ENCODE peak calls at places on chromosomes 3 and 15, in seven cellular contexts. W is uterus, L is A549, P is tibial nerve, U is adrenal gland, Y is HepG2, B is prostate gland. Q is an unnamed sample.

GRCh38 chr15:81126887-81127286 is 7.2 kb upstream of the CFAP161 start:
- DNase-seq in P (no peak), Y (no peak), W (no peak), L (no peak), B (peak), U (no peak), Q (no peak)

GRCh38 chr15:83613716-83614115 is 40.2 kb upstream of the ADAMTSL3 start:
- DNase-seq in L (no peak), B (no peak), W (no peak), P (peak), Y (no peak), U (no peak), Q (no peak)

GRCh38 chr3:168024537-168024941 is 71.2 kb downstream of the GOLIM4 start:
- DNase-seq in B (no peak), W (no peak), L (no peak), Y (no peak), P (no peak), U (no peak), Q (no peak)

GRCh38 chr3:58183221-58183620 is 27.6 kb downstream of the DNASE1L3 start:
- DNase-seq in U (no peak), Y (no peak), P (no peak), L (no peak), B (no peak), W (no peak), Q (no peak)

GRCh38 chr3:41092791-41093190 is 106.5 kb upstream of the CTNNB1 start:
- DNase-seq in P (no peak), U (no peak), Y (no peak), L (no peak), B (no peak), W (no peak), Q (no peak)

GRCh38 chr3:129117134-129117533 is 4.5 kb downstream of the RAB43 start:
- DNase-seq in P (no peak), B (no peak), U (no peak), Y (no peak), W (no peak), L (no peak), Q (no peak)

GRCh38 chr15:88949734-88950400 is 36.7 kb upstream of the MFGE8 start:
- DNase-seq in Y (no peak), P (no peak), L (no peak), B (no peak), U (no peak), W (no peak), Q (no peak)

GRCh38 chr15:52093539-52094502 is 18.8 kb downstream of the BCL2L10 start:
- DNase-seq in B (no peak), Y (no peak), P (peak), L (peak), U (peak), W (peak), Q (peak)

GRCh38 chr15:97929456-97930229 is 30.9 kb upstream of the ARRDC4 start:
- DNase-seq in Y (no peak), P (no peak), B (no peak), L (no peak), U (peak), W (no peak), Q (no peak)

GRCh38 chr3:37974121-37974927 is 16.3 kb upstream of the VILL start:
- DNase-seq in B (peak), W (no peak), Y (peak), L (peak), U (peak), P (peak), Q (no peak)

GRCh38 chr3:197125601-197126000 is 96.0 kb upstream of the MELTF start:
- DNase-seq in P (no peak), B (no peak), U (no peak), L (no peak), Y (no peak), W (no peak), Q (no peak)

GRCh38 chr15:38535451-38536200 is 29.0 kb downstream of the RASGRP1 start:
- DNase-seq in W (peak), U (no peak), B (no peak), L (no peak), P (no peak), Y (no peak), Q (no peak)

GRCh38 chr15:85289677-85290365 is 90.6 kb upstream of the AKAP13 start:
- DNase-seq in B (peak), U (peak), P (peak), L (peak), W (no peak), Y (peak), Q (no peak)

GRCh38 chr3:113283306-113283705 is 71.9 kb downstream of the BOC start:
- DNase-seq in Y (no peak), W (no peak), B (no peak), L (no peak), U (no peak), P (no peak), Q (no peak)

GRCh38 chr15:48929611-48930170 is 34.0 kb downstream of the SHC4 start:
- DNase-seq in P (no peak), B (no peak), W (no peak), U (no peak), L (no peak), Y (no peak), Q (no peak)

GRCh38 chr15:90419202-90419601 is 31.2 kb downstream of the IQGAP1 start:
- DNase-seq in L (no peak), B (no peak), U (no peak), Y (no peak), P (no peak), W (no peak), Q (no peak)

GRCh38 chr15:91915576-91915975 is 62.1 kb downstream of the SLCO3A1 start:
- DNase-seq in U (no peak), W (no peak), Y (no peak), B (no peak), P (no peak), L (no peak), Q (no peak)

GRCh38 chr15:65870889-65871533 is 1.7 kb downstream of the RAB11A start:
- DNase-seq in Y (peak), B (no peak), L (peak), W (no peak), P (no peak), U (no peak), Q (no peak)

GRCh38 chr3:4730734-4731133 is 237.6 kb downstream of the ITPR1 start:
- DNase-seq in B (no peak), W (no peak), Y (no peak), U (no peak), P (no peak), L (no peak), Q (no peak)

GRCh38 chr3:116338713-116339112 is 106.6 kb downstream of the LSAMP start:
- DNase-seq in L (no peak), U (no peak), B (no peak), W (no peak), Y (no peak), P (no peak), Q (no peak)

GRCh38 chr3:17352620-17353019 is 389.8 kb downstream of the TBC1D5 start:
- DNase-seq in P (no peak), W (no peak), L (no peak), B (no peak), U (no peak), Y (no peak), Q (no peak)

GRCh38 chr3:20043398-20043797 is 3.2 kb downstream of the KAT2B start:
- DNase-seq in P (peak), Y (no peak), U (peak), B (peak), W (peak), L (no peak), Q (peak)

GRCh38 chr3:172591876-172592771 is 68.9 kb upstream of the TNFSF10 start:
- DNase-seq in P (no peak), Y (no peak), L (no peak), U (no peak), B (no peak), W (no peak), Q (no peak)

GRCh38 chr15:89341316-89342005 is 6.8 kb upstream of the POLG start:
- DNase-seq in W (no peak), U (no peak), L (no peak), P (no peak), B (no peak), Y (no peak), Q (no peak)

GRCh38 chr15:74808073-74808839 is 4.4 kb upstream of the LMAN1L start:
- DNase-seq in B (peak), U (no peak), P (no peak), W (no peak), L (no peak), Y (no peak), Q (no peak)

GRCh38 chr15:25905140-25905539 is 42.0 kb upstream of the ATP10A start:
- DNase-seq in B (no peak), L (peak), Y (no peak), U (no peak), W (no peak), P (no peak), Q (no peak)

GRCh38 chr3:36837089-36837488 is 72.7 kb upstream of the DCLK3 start:
- DNase-seq in W (no peak), L (no peak), U (no peak), B (no peak), Y (no peak), P (no peak), Q (no peak)

GRCh38 chr3:76078101-76078500 is 292.8 kb upstream of the ZNF717 start:
- DNase-seq in P (no peak), B (no peak), L (no peak), U (no peak), W (no peak), Y (no peak), Q (no peak)

GRCh38 chr3:152471814-152472605 is 203.3 kb downstream of the MBNL1 start:
- DNase-seq in B (peak), W (peak), U (peak), L (peak), P (peak), Y (peak), Q (peak)

GRCh38 chr3:1275495-1275894 is 182.7 kb downstream of the CNTN6 start:
- DNase-seq in Y (no peak), W (no peak), L (peak), B (no peak), P (peak), U (no peak), Q (no peak)

GRCh38 chr3:124383846-124384483 is 346.3 kb upstream of the UMPS start:
- DNase-seq in W (no peak), L (no peak), P (no peak), B (no peak), Y (no peak), U (no peak), Q (no peak)

GRCh38 chr3:183244219-183244618 is 8.8 kb upstream of the B3GNT5 start:
- DNase-seq in U (peak), B (no peak), Y (no peak), P (peak), L (no peak), W (no peak), Q (no peak)

GRCh38 chr3:19907523-19907922 is 26.5 kb downstream of the EFHB start:
- DNase-seq in Y (no peak), B (no peak), U (no peak), P (no peak), W (no peak), L (no peak), Q (no peak)

GRCh38 chr3:186044973-186045372 is 63.9 kb downstream of the ETV5 start:
- DNase-seq in U (no peak), Y (peak), L (no peak), P (no peak), B (no peak), W (no peak), Q (no peak)

GRCh38 chr3:197024881-197025735 is 4.5 kb downstream of the MELTF start:
- DNase-seq in L (no peak), U (peak), P (no peak), Y (no peak), B (no peak), W (no peak), Q (peak)

GRCh38 chr3:116059421-116060096 is 385.7 kb downstream of the LSAMP start:
- DNase-seq in W (no peak), B (no peak), P (no peak), L (peak), Y (peak), U (peak), Q (no peak)

GRCh38 chr15:67125589-67126502 is 60.4 kb downstream of the SMAD3 start:
- DNase-seq in U (peak), L (peak), Y (no peak), B (peak), W (peak), P (peak), Q (peak)

GRCh38 chr3:44981220-44981619 is 5.2 kb downstream of the EXOSC7 start:
- DNase-seq in B (no peak), L (no peak), P (no peak), Y (no peak), U (no peak), W (no peak), Q (no peak)

DNA sequence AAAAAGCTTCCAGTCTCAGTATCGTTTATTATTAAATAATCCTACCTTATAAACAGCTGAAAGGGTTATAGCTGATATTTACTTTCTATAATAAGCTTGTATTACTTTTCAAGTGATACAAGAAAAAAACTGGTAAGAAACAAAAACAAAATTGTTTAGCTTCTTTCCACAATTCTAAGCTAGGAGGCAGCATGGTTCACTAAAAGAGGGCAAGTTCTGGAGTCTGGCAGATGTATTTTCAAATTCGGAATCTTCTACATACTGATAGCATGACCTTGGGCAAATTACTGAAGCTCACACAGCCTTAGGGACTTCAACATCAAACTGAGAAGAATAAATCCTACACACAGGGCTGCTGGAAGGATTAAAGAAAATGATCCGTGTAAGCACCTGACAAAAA is 15.4 kb downstream of the C15orf62 start:
- DNase-seq in P (no peak), Y (no peak), L (no peak), U (no peak), B (no peak), W (no peak), Q (no peak)
- H3K27ac ChIP-seq in P (no peak), Y (peak), L (peak), U (peak), B (peak), W (no peak), Q (peak)

DNA sequence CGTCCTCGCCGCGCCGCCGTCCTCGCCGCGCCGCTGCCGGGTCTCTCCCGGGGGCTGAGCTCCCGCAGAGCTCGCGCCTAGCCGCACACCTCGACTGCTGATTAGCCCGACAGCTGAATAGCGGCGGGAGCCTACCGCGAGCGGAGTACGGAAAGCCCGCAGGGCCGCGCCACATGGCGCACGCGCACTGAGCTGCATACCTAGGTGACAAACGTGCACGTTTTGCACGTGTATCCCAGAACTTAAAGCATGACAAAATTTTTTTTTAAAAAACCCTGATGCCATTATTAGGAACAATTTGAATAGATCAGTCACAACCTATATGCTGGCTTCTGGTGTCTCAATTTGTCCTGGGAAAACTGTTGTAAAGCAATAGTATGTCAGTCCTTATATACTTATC is at the start of gene GOLGA8A:
- DNase-seq in Y (peak), B (peak), W (peak), P (peak), L (no peak), U (peak), Q (peak)
- TF ChIP-seq POLR2A in Y (no peak), B (no peak), W (no peak), P (no peak), L (no peak), U (no peak), Q (no peak)

GRCh38 chr3:21894459-21895083 is 143.6 kb upstream of the ZNF385D start:
- DNase-seq in Y (no peak), P (peak), W (no peak), U (no peak), B (no peak), L (peak), Q (no peak)

GRCh38 chr3:21889166-21889565 is 138.2 kb upstream of the ZNF385D start:
- DNase-seq in U (no peak), B (no peak), P (no peak), W (no peak), Y (no peak), L (no peak), Q (no peak)

GRCh38 chr3:21893250-21893649 is 142.2 kb upstream of the ZNF385D start:
- DNase-seq in L (no peak), W (no peak), P (no peak), B (no peak), Y (no peak), U (no peak), Q (no peak)

GRCh38 chr3:21888656-21889055 is 137.6 kb upstream of the ZNF385D start:
- DNase-seq in W (no peak), B (no peak), P (no peak), U (no peak), Y (no peak), L (no peak), Q (no peak)

DNA sequence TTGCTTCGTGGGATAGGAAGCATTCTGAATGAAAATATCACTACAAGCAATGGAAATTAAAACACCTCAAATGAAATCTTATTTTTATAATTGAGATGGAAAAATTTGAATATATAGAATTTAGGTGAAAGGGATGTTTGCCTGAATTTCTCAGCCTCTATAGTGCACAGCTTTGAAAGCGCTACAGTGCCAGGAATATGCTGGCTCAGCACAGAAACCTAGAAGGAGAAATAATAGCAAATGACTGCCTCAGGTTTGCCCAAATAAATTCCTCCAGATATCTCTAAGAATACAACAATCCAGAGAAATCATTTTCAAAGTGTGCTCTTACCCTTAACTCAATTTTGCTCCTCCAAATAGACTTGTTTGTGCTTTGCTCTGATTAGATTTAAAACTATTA is 141.1 kb upstream of the ZNF385D start:
- DNase-seq in Y (no peak), U (no peak), B (no peak), W (no peak), L (no peak), P (no peak), Q (no peak)
- H3K27ac ChIP-seq in Y (no peak), U (no peak), B (no peak), W (no peak), L (no peak), P (no peak), Q (no peak)

GRCh38 chr15:31332681-31333071 is 6.0 kb downstream of the KLF13 start:
- DNase-seq in P (no peak), U (no peak), Y (no peak), W (no peak), L (no peak), B (no peak), Q (no peak)

GRCh38 chr15:31332020-31332680 is 5.5 kb downstream of the KLF13 start:
- DNase-seq in L (no peak), B (no peak), Y (no peak), P (no peak), U (no peak), W (no peak), Q (no peak)

GRCh38 chr15:31333820-31334219 is 7.2 kb downstream of the KLF13 start:
- DNase-seq in Y (no peak), L (no peak), W (no peak), B (no peak), P (no peak), U (no peak), Q (no peak)

GRCh38 chr15:31331389-31331788 is 4.8 kb downstream of the KLF13 start:
- DNase-seq in U (no peak), P (no peak), Y (no peak), W (no peak), B (no peak), L (no peak), Q (no peak)

GRCh38 chr15:31333119-31333518 is 6.5 kb downstream of the KLF13 start:
- DNase-seq in P (no peak), B (no peak), Y (no peak), U (no peak), L (no peak), W (no peak), Q (no peak)
- TF ChIP-seq POLR2A in P (no peak), B (no peak), Y (no peak), U (no peak), L (no peak), W (no peak), Q (no peak)

GRCh38 chr3:184764176-184764575 is 47.8 kb upstream of the VPS8 start:
- DNase-seq in Y (no peak), P (no peak), L (no peak), W (no peak), U (no peak), B (no peak), Q (no peak)
- H3K27ac ChIP-seq in Y (no peak), P (no peak), L (no peak), W (no peak), U (no peak), B (no peak), Q (no peak)

GRCh38 chr3:64924961-64925360 is 237.2 kb upstream of the ADAMTS9 start:
- DNase-seq in P (no peak), W (no peak), L (no peak), Y (no peak), U (no peak), B (no peak), Q (no peak)
- TF ChIP-seq POLR2A in P (no peak), W (no peak), L (no peak), Y (no peak), U (no peak), B (no peak), Q (no peak)

GRCh38 chr15:100029045-100029444 is 295.8 kb upstream of the LYSMD4 start:
- DNase-seq in P (no peak), U (no peak), Y (no peak), B (no peak), W (no peak), L (no peak), Q (no peak)

GRCh38 chr15:100032358-100033080 is 299.3 kb upstream of the LYSMD4 start:
- DNase-seq in U (no peak), Y (no peak), L (no peak), P (peak), W (no peak), B (no peak), Q (no peak)

GRCh38 chr15:100031665-100032357 is 298.6 kb upstream of the LYSMD4 start:
- DNase-seq in U (no peak), B (no peak), L (no peak), P (no peak), W (no peak), Y (no peak), Q (no peak)

GRCh38 chr15:100029868-100030479 is 296.7 kb upstream of the LYSMD4 start:
- DNase-seq in L (no peak), P (no peak), Y (no peak), B (no peak), U (no peak), W (no peak), Q (no peak)

DNA sequence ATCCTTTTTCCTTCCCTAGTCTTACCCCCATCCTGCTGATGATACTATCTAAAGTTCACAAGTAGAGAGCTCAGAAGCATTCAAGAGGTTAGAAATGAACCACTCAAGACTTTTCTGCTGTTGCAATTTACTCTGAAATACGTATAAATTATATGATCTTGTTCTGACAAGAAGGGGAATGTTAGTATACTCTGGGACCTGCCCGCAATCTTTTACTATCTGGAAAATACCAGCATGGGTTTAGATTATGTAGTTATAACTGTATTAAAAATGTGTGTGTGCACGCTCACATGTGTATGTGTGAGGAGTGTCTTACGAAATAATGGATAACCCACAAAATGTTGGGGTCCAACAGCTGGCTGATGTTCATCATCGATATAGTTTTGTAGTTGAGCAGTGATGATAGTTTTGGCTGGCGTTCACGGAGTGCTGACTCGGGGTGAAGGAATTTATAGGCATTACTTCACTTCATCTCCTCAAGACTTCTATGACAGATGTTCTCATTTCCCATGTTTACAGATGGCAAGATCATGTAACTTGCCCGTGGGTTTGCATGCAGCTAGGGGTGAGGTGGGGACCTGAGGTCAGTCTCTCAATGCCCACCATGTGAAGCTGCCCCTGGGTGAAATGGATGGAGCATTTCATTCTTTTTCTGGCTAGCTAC is 297.5 kb upstream of the LYSMD4 start:
- DNase-seq in U (no peak), W (no peak), B (no peak), Y (no peak), P (no peak), L (no peak), Q (no peak)
- H3K27ac ChIP-seq in U (no peak), W (no peak), B (no peak), Y (no peak), P (no peak), L (no peak), Q (no peak)

Q was measured in breast epithelium.